ENCODE peak calls at places on chromosomes 6 and 20, in four cellular contexts. J, M, G and Y are unnamed samples.

GRCh38 chr6:27230758-27231111 is 16.8 kb upstream of the PRSS16 start:
- DNase-seq in G (no peak), J (no peak), M (no peak), Y (no peak)

GRCh38 chr6:44043036-44043478 is 84.2 kb downstream of the MRPL14 start:
- DNase-seq in M (no peak), G (peak; percentile 56), J (peak; percentile 56), Y (no peak)

GRCh38 chr20:58850693-58851174 is at the start of gene GNAS-AS1:
- DNase-seq in J (peak; percentile 82), M (no peak), G (peak; percentile 83), Y (peak; percentile 90)

GRCh38 chr20:34709836-34710567 is 5.9 kb downstream of the TP53INP2 start:
- DNase-seq in M (peak; percentile 86), J (peak; percentile 82), G (peak; percentile 87), Y (no peak)

GRCh38 chr6:52597738-52598122 is 20.9 kb upstream of the TRAM2 start:
- DNase-seq in M (no peak), G (no peak), J (no peak), Y (no peak)

GRCh38 chr6:141398954-141399353 is 733.8 kb upstream of the GJE1 start:
- DNase-seq in M (no peak), J (peak; percentile 26), G (no peak), Y (no peak)

GRCh38 chr6:164926686-164927085 is 382.7 kb downstream of the C6orf118 start:
- DNase-seq in M (no peak), J (no peak), G (no peak), Y (no peak)

GRCh38 chr6:138289739-138290138 is 71.4 kb upstream of the PBOV1 start:
- DNase-seq in M (no peak), G (peak; percentile 38), J (no peak), Y (peak; percentile 11)

GRCh38 chr6:11653028-11653583 is 115.6 kb downstream of the TMEM170B start:
- DNase-seq in J (peak; percentile 89), G (peak; percentile 64), M (peak; percentile 97), Y (no peak)

GRCh38 chr6:151291145-151292055 is 51.6 kb downstream of the AKAP12 start:
- DNase-seq in G (peak; percentile 60), J (no peak), M (no peak), Y (no peak)

GRCh38 chr20:11752336-11752735 is 165.4 kb upstream of the BTBD3 start:
- DNase-seq in M (no peak), J (no peak), G (no peak), Y (no peak)

GRCh38 chr6:2733736-2734480 is 16.8 kb downstream of the MYLK4 start:
- DNase-seq in M (no peak), J (no peak), G (no peak), Y (no peak)

GRCh38 chr20:16864069-16864468 is 115.9 kb downstream of the OTOR start:
- DNase-seq in G (peak; percentile 5), M (no peak), J (peak; percentile 75), Y (no peak)

GRCh38 chr6:132964868-132965382 is 150.6 kb downstream of the RPS12 start:
- DNase-seq in J (no peak), M (peak; percentile 69), G (no peak), Y (no peak)

DNA sequence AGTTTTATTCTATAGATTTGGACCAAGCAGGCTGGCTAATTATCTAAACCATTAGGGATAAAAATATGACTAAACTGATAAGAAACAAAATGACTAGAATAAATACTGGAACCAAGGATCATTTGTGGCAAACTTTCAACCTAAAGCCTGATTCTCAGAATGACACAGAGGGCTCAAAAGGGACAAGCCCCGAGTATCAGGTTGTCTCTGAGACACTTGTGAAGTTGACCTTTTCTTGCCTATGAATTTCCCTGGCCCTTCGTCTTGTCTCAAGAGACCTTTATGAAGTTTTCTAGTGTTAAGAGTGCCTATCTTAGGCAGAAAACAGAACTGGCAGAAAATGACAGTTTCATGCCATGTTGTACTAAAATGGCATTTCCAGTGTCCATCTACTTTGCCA is 68.3 kb downstream of the IMPG1 start:
- DNase-seq in G (no peak), M (no peak), J (no peak), Y (no peak)
- H3K4me2 ChIP-seq in G (no peak overlapping the region), M (no peak overlapping the region), J (no peak overlapping the region), Y (no peak overlapping the region)

GRCh38 chr6:144353871-144354314 is 68.8 kb downstream of the UTRN start:
- DNase-seq in J (no peak), M (no peak), G (no peak), Y (no peak)
- H3K4me2 ChIP-seq in J (no peak overlapping the region), M (no peak overlapping the region), G (no peak overlapping the region), Y (no peak overlapping the region)

GRCh38 chr6:107732461-107732860 is 91.7 kb downstream of the SCML4 start:
- DNase-seq in G (no peak), J (no peak), M (no peak), Y (peak; percentile 41)

GRCh38 chr6:107730683-107731314 is 93.3 kb downstream of the SCML4 start:
- DNase-seq in G (no peak), M (no peak), J (no peak), Y (peak; percentile 43)

GRCh38 chr6:107729098-107729497 is 95.0 kb downstream of the SCML4 start:
- DNase-seq in M (no peak), G (no peak), J (no peak), Y (no peak)

GRCh38 chr6:107730106-107730505 is 94.0 kb downstream of the SCML4 start:
- DNase-seq in J (no peak), G (no peak), M (no peak), Y (no peak)

GRCh38 chr6:107731422-107732319 is 92.4 kb downstream of the SCML4 start:
- DNase-seq in M (no peak), G (peak; percentile 27), J (no peak), Y (peak; percentile 82)
- H3K4me2 ChIP-seq in M (no peak overlapping the region), G (peak overlapping the region; percentile 65), J (no peak overlapping the region), Y (peak overlapping the region; percentile 85)

GRCh38 chr6:37787216-37787615 is 32.3 kb upstream of the ZFAND3 start:
- DNase-seq in M (no peak), J (no peak), G (no peak), Y (no peak)
- H3K4me2 ChIP-seq in M (no peak overlapping the region), J (no peak overlapping the region), G (no peak overlapping the region), Y (no peak overlapping the region)

DNA sequence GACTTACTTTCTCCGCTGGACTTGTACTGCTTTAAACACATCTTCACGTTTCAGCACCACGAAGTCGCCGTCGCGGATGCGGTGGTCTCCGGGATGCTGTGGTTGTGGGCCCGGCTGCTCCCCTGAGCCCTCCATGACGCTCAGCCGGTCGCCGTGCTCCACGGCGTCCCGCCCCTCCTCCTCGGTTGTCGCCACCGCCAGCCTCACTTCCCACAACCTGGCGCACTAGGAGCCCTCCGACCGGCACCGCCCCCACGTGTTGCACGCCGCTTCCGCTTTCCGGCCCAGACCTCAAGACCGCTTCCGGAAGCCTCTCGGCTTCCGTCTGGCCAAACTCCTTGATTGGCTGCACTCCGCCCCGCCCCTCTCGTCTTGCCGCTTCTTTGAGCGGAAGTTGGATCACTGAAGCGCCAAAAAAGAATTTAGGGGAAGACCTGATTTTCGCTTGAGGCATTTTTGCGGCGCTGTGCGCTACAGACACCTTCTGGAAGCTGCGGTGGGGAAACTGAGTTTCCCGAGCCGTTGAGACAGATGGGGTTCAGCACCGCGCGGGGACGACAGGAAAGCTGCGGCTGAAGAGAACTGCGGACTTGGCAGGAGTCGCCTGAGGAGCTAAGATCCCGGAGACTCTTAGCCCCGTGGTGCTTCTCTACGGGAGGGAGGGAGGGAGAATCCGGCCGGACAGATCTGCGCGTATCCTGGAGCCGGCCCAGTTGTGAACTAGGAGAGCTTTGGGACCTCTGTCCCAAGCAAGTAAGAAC is at the start of the genes MCM8 and TRMT6:
- DNase-seq in J (peak; percentile 99), M (peak; percentile 94), G (peak; percentile 96), Y (peak; percentile 99)
- H3K4me2 ChIP-seq in J (peak within 1 kb of the TSS; percentile 95), M (peak within 1 kb of the TSS; percentile 98), G (peak within 1 kb of the TSS; percentile 94), Y (peak within 1 kb of the TSS; percentile 94)

GRCh38 chr6:106309766-106310373 is 15.7 kb downstream of the ATG5 start:
- DNase-seq in M (peak; percentile 34), J (peak; percentile 78), G (no peak), Y (no peak)
- H3K4me2 ChIP-seq in M (peak overlapping the region; percentile 32), J (peak overlapping the region; percentile 72), G (no peak overlapping the region), Y (no peak overlapping the region)